ENCODE peak calls at places on chromosomes 3 and 15, in eight cellular contexts. One of them, this sample, is unnamed.

GRCh38 chr15:43912991-43913927 is 86.5 kb downstream of the WDR76 start:
- DNase-seq in suprapubic skin: no peak
- DNase-seq in astrocyte of the spinal cord: peak; percentile 98
- DNase-seq in progenitor cell of endocrine pancreas: no peak
- DNase-seq in GM20000: no peak
- DNase-seq in A549: peak; percentile 65
- DNase-seq in activated B cell treated with CpG ODN at 0.5 μM for 24 hours: no peak
- DNase-seq in AG09309: peak; percentile 92
- DNase-seq in this sample: no peak

GRCh38 chr3:190345027-190345821 is 23.0 kb upstream of the CLDN1 start:
- DNase-seq in AG09309: peak; percentile 80
- DNase-seq in astrocyte of the spinal cord: peak; percentile 86
- DNase-seq in progenitor cell of endocrine pancreas: no peak
- DNase-seq in A549: peak; percentile 96
- DNase-seq in suprapubic skin: no peak
- DNase-seq in GM20000: no peak
- DNase-seq in activated B cell treated with CpG ODN at 0.5 μM for 24 hours: no peak
- DNase-seq in this sample: no peak

GRCh38 chr15:48250640-48251076 is 44.6 kb downstream of the SLC12A1 start:
- DNase-seq in activated B cell treated with CpG ODN at 0.5 μM for 24 hours: no peak
- DNase-seq in astrocyte of the spinal cord: peak; percentile 82
- DNase-seq in progenitor cell of endocrine pancreas: no peak
- DNase-seq in suprapubic skin: no peak
- DNase-seq in GM20000: peak; percentile 51
- DNase-seq in A549: peak; percentile 67
- DNase-seq in AG09309: peak; percentile 55
- DNase-seq in this sample: no peak

GRCh38 chr3:112228786-112229185 is 65.2 kb downstream of the SLC9C1 start:
- DNase-seq in progenitor cell of endocrine pancreas: no peak
- DNase-seq in suprapubic skin: no peak
- DNase-seq in AG09309: no peak
- DNase-seq in astrocyte of the spinal cord: no peak
- DNase-seq in A549: no peak
- DNase-seq in GM20000: no peak
- DNase-seq in activated B cell treated with CpG ODN at 0.5 μM for 24 hours: no peak
- DNase-seq in this sample: no peak

GRCh38 chr15:87207251-87207650 is 1049.3 kb downstream of the NTRK3 start:
- DNase-seq in A549: no peak
- DNase-seq in astrocyte of the spinal cord: no peak
- DNase-seq in activated B cell treated with CpG ODN at 0.5 μM for 24 hours: no peak
- DNase-seq in suprapubic skin: no peak
- DNase-seq in AG09309: no peak
- DNase-seq in GM20000: no peak
- DNase-seq in progenitor cell of endocrine pancreas: no peak
- DNase-seq in this sample: no peak

GRCh38 chr15:56915888-56916287 is 2.6 kb upstream of the TCF12 start:
- DNase-seq in AG09309: no peak
- DNase-seq in progenitor cell of endocrine pancreas: no peak
- DNase-seq in suprapubic skin: no peak
- DNase-seq in A549: no peak
- DNase-seq in astrocyte of the spinal cord: no peak
- DNase-seq in activated B cell treated with CpG ODN at 0.5 μM for 24 hours: no peak
- DNase-seq in GM20000: no peak
- DNase-seq in this sample: no peak

GRCh38 chr3:29291262-29291981 is 10.6 kb downstream of the RBMS3 start:
- DNase-seq in progenitor cell of endocrine pancreas: no peak
- DNase-seq in astrocyte of the spinal cord: no peak
- DNase-seq in suprapubic skin: no peak
- DNase-seq in GM20000: no peak
- DNase-seq in activated B cell treated with CpG ODN at 0.5 μM for 24 hours: no peak
- DNase-seq in A549: no peak
- DNase-seq in AG09309: no peak
- DNase-seq in this sample: no peak

GRCh38 chr15:68921926-68922325 is 8.4 kb upstream of the SPESP1 start:
- DNase-seq in GM20000: no peak
- DNase-seq in astrocyte of the spinal cord: no peak
- DNase-seq in activated B cell treated with CpG ODN at 0.5 μM for 24 hours: no peak
- DNase-seq in A549: no peak
- DNase-seq in suprapubic skin: no peak
- DNase-seq in AG09309: no peak
- DNase-seq in progenitor cell of endocrine pancreas: no peak
- DNase-seq in this sample: no peak

GRCh38 chr15:80194914-80195313 is 42.1 kb downstream of the FAH start:
- DNase-seq in progenitor cell of endocrine pancreas: no peak
- DNase-seq in AG09309: no peak
- DNase-seq in activated B cell treated with CpG ODN at 0.5 μM for 24 hours: no peak
- DNase-seq in astrocyte of the spinal cord: no peak
- DNase-seq in GM20000: no peak
- DNase-seq in suprapubic skin: no peak
- DNase-seq in A549: no peak
- DNase-seq in this sample: no peak

GRCh38 chr3:129162729-129163579 is 2.1 kb upstream of the ISY1 start:
- DNase-seq in A549: peak; percentile 17
- DNase-seq in suprapubic skin: no peak
- DNase-seq in GM20000: no peak
- DNase-seq in AG09309: no peak
- DNase-seq in progenitor cell of endocrine pancreas: no peak
- DNase-seq in activated B cell treated with CpG ODN at 0.5 μM for 24 hours: no peak
- DNase-seq in astrocyte of the spinal cord: no peak
- DNase-seq in this sample: no peak
- TF ChIP-seq CTCF in A549: no peak
- TF ChIP-seq CTCF in suprapubic skin: no peak
- TF ChIP-seq CTCF in GM20000: peak; percentile 23
- TF ChIP-seq CTCF in AG09309: peak; percentile 29
- TF ChIP-seq CTCF in progenitor cell of endocrine pancreas: peak; percentile 9
- TF ChIP-seq CTCF in activated B cell treated with CpG ODN at 0.5 μM for 24 hours: no peak
- TF ChIP-seq CTCF in astrocyte of the spinal cord: peak; percentile 35
- TF ChIP-seq CTCF in this sample: peak; percentile 42

DNA sequence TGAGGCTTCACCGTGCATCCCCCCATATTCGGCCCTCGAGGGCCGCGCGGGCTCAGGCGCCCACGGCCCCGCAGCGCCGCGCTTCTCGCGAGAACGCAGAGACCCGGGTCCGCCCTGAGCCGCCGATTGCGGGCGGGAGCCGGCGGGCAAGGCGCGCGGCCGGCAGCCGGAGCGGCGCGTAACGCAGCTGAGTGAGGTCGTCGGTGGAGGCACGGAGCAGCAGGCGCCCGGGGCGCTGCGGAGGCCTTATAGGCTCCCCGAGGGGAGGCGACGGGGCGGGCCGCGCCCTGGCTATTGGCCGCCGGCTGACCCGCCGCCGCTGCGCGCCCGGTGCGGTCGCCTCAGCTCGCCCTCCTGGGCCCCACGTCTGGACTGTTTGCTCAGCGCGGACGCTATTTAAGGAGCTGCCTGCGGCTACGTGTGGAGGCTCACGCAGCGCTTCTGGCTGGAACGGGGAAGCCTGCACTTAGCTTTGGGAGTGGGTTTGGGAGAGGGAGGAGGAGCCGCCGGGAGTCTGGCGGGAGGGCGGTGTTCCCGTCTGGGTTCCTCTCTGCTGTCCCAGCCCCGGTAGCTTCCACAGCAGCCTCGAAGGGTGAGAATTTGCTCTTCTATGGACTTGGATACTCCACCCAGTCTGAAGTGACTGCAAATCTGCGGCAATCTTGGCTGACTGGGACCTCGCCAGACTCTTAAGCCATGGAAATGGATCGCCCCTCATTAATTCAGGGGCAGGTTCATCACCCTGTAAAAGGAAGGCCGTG is at the start of gene PLOD2:
- DNase-seq in A549: peak; percentile 89
- DNase-seq in astrocyte of the spinal cord: peak; percentile 91
- DNase-seq in activated B cell treated with CpG ODN at 0.5 μM for 24 hours: peak; percentile 17
- DNase-seq in suprapubic skin: peak; percentile 82
- DNase-seq in GM20000: peak; percentile 69
- DNase-seq in progenitor cell of endocrine pancreas: peak; percentile 73
- DNase-seq in AG09309: peak; percentile 75
- DNase-seq in this sample: peak; percentile 82
- TF ChIP-seq CTCF in A549: no peak
- TF ChIP-seq CTCF in astrocyte of the spinal cord: no peak
- TF ChIP-seq CTCF in activated B cell treated with CpG ODN at 0.5 μM for 24 hours: no peak
- TF ChIP-seq CTCF in suprapubic skin: no peak
- TF ChIP-seq CTCF in GM20000: no peak
- TF ChIP-seq CTCF in progenitor cell of endocrine pancreas: no peak
- TF ChIP-seq CTCF in AG09309: no peak
- TF ChIP-seq CTCF in this sample: no peak

GRCh38 chr3:122760457-122761271 is 33.0 kb downstream of the HSPBAP1 start:
- DNase-seq in activated B cell treated with CpG ODN at 0.5 μM for 24 hours: no peak
- DNase-seq in astrocyte of the spinal cord: no peak
- DNase-seq in suprapubic skin: no peak
- DNase-seq in progenitor cell of endocrine pancreas: no peak
- DNase-seq in AG09309: no peak
- DNase-seq in GM20000: no peak
- DNase-seq in A549: no peak
- DNase-seq in this sample: no peak

GRCh38 chr3:122758877-122759670 is 34.6 kb downstream of the HSPBAP1 start:
- DNase-seq in A549: no peak
- DNase-seq in activated B cell treated with CpG ODN at 0.5 μM for 24 hours: no peak
- DNase-seq in progenitor cell of endocrine pancreas: no peak
- DNase-seq in suprapubic skin: no peak
- DNase-seq in AG09309: peak; percentile 27
- DNase-seq in astrocyte of the spinal cord: no peak
- DNase-seq in GM20000: no peak
- DNase-seq in this sample: no peak

GRCh38 chr3:122754867-122755835 is 38.5 kb downstream of the HSPBAP1 start:
- DNase-seq in activated B cell treated with CpG ODN at 0.5 μM for 24 hours: no peak
- DNase-seq in A549: peak; percentile 67
- DNase-seq in AG09309: peak; percentile 13
- DNase-seq in progenitor cell of endocrine pancreas: no peak
- DNase-seq in GM20000: peak; percentile 76
- DNase-seq in astrocyte of the spinal cord: peak; percentile 39
- DNase-seq in suprapubic skin: no peak
- DNase-seq in this sample: no peak
- TF ChIP-seq CTCF in activated B cell treated with CpG ODN at 0.5 μM for 24 hours: peak; percentile 54
- TF ChIP-seq CTCF in A549: peak; percentile 66
- TF ChIP-seq CTCF in AG09309: peak; percentile 82
- TF ChIP-seq CTCF in progenitor cell of endocrine pancreas: peak; percentile 68
- TF ChIP-seq CTCF in GM20000: peak; percentile 64
- TF ChIP-seq CTCF in astrocyte of the spinal cord: peak; percentile 81
- TF ChIP-seq CTCF in suprapubic skin: peak; percentile 58
- TF ChIP-seq CTCF in this sample: peak; percentile 74

DNA sequence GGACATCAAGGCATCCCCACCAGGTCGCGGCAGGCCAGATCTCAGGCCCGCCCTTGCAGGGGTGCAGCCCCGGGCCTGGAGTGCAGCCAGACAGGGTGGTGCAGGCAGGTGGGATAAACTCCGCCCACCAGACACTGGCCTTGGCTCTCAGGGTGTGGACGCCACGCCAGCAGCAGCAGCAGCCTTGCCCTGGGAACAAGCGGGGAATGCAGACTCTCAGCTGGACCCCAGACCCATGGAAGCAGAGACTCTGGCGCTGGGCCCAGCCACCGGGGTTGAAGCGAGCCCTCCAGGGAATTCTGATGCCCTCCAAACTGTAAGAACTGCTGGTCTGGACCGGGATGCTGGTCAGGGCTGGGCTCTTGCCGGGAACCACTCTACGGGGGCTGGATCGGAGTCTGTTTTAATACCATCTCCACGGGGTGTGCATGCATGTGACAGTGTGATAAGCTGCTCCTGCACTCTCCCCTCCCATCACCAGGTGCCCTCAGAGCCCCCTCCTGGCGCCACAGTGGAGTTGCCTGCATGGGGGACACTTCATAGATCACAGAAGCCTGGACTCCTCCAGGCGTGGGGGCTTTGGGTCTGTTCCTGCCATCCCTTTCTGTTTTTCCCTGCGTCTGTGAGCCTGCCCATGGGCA is 142.7 kb downstream of the NSMCE3 start:
- DNase-seq in A549: peak; percentile 23
- DNase-seq in suprapubic skin: no peak
- DNase-seq in progenitor cell of endocrine pancreas: no peak
- DNase-seq in AG09309: no peak
- DNase-seq in GM20000: no peak
- DNase-seq in astrocyte of the spinal cord: no peak
- DNase-seq in activated B cell treated with CpG ODN at 0.5 μM for 24 hours: no peak
- DNase-seq in this sample: no peak
- TF ChIP-seq CTCF in A549: no peak
- TF ChIP-seq CTCF in suprapubic skin: no peak
- TF ChIP-seq CTCF in progenitor cell of endocrine pancreas: peak; percentile 37
- TF ChIP-seq CTCF in AG09309: no peak
- TF ChIP-seq CTCF in GM20000: no peak
- TF ChIP-seq CTCF in astrocyte of the spinal cord: peak; percentile 18
- TF ChIP-seq CTCF in activated B cell treated with CpG ODN at 0.5 μM for 24 hours: no peak
- TF ChIP-seq CTCF in this sample: peak; percentile 25

DNA sequence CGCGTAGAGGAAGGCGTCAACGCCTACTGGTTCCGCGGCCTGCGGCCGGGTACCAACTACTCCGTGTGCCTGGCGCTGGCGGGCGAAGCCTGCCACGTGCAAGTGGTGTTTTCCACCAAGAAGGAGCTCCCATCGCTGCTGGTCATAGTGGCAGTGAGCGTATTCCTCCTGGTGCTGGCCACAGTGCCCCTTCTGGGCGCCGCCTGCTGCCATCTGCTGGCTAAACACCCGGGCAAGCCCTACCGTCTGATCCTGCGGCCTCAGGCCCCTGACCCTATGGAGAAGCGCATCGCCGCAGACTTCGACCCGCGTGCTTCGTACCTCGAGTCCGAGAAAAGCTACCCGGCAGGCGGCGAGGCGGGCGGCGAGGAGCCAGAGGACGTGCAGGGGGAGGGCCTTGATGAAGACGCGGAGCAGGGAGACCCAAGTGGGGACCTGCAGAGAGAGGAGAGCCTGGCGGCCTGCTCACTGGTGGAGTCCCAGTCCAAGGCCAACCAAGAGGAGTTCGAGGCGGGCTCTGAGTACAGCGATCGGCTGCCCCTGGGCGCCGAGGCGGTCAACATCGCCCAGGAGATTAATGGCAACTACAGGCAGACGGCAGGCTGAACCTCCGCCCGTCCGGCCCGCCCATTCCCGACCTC is 4.1 kb downstream of the ISLR2 start:
- DNase-seq in GM20000: peak; percentile 70
- DNase-seq in progenitor cell of endocrine pancreas: no peak
- DNase-seq in astrocyte of the spinal cord: peak; percentile 22
- DNase-seq in A549: peak; percentile 37
- DNase-seq in activated B cell treated with CpG ODN at 0.5 μM for 24 hours: peak; percentile 41
- DNase-seq in suprapubic skin: no peak
- DNase-seq in AG09309: no peak
- DNase-seq in this sample: no peak
- TF ChIP-seq CTCF in GM20000: peak; percentile 23
- TF ChIP-seq CTCF in progenitor cell of endocrine pancreas: peak; percentile 60
- TF ChIP-seq CTCF in astrocyte of the spinal cord: peak; percentile 62
- TF ChIP-seq CTCF in A549: peak; percentile 7
- TF ChIP-seq CTCF in activated B cell treated with CpG ODN at 0.5 μM for 24 hours: no peak
- TF ChIP-seq CTCF in suprapubic skin: peak; percentile 23
- TF ChIP-seq CTCF in AG09309: peak; percentile 57
- TF ChIP-seq CTCF in this sample: peak; percentile 70

DNA sequence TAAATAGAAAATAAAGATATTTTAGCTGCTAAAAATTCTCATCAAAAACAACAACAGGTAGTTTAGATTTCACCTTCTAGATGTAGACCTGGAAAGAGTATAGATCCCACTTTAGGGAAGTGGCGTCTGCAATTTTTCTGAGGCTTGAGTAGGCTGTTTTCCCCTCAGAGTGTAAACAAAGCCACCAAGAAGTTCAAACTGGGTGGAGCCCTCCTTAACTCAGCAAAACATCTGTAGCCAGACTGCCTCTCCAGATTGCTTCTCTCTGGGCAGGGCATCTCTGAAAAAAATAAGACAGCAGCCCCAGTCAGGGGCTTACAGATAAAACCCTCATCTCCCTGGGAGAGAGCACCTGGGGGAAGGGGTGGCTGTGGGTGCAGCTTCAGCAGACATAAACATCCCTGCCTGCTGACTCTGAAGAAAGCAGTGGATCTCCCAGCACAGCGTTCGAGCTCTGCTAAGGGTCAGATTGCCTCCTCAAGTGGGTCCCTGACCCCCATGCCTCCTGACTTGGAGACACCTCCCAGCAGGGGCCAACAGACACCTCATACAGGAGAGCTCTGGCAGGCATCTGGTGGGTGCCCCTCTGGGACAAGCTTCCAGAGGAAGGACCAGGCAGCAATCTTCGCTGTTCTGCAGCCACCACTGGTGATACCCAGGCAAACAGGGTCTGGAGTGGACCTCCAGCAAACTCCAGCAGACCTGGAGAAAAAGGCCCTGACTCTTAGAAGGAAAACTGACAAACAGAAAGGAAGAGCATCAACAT is 259.6 kb downstream of the STXBP5L start:
- DNase-seq in progenitor cell of endocrine pancreas: no peak
- DNase-seq in activated B cell treated with CpG ODN at 0.5 μM for 24 hours: no peak
- DNase-seq in A549: no peak
- DNase-seq in AG09309: no peak
- DNase-seq in GM20000: no peak
- DNase-seq in astrocyte of the spinal cord: no peak
- DNase-seq in suprapubic skin: no peak
- DNase-seq in this sample: no peak
- TF ChIP-seq CTCF in progenitor cell of endocrine pancreas: no peak
- TF ChIP-seq CTCF in activated B cell treated with CpG ODN at 0.5 μM for 24 hours: no peak
- TF ChIP-seq CTCF in A549: no peak
- TF ChIP-seq CTCF in AG09309: no peak
- TF ChIP-seq CTCF in GM20000: no peak
- TF ChIP-seq CTCF in astrocyte of the spinal cord: no peak
- TF ChIP-seq CTCF in suprapubic skin: no peak
- TF ChIP-seq CTCF in this sample: no peak

This sample was measured in type B pancreatic cell.